ENCODE peak calls at places on chromosomes 13 and 19, in ten cellular contexts. D is AG04450, R is brain microvascular endothelial cell, I is breast epithelium, Q is lung, K is fibroblast of pulmonary artery, O is cardiac muscle cell, Y is lower leg skin, X is Panc1, L is AG10803. V is an unnamed sample.

GRCh38 chr19:42023121-42023942 is 29.3 kb upstream of the ATP1A3 start:
- DNase-seq in X (no peak), R (peak; percentile 15), Q (no peak), I (no peak), O (peak; percentile 30), K (peak; percentile 3), Y (no peak), L (peak; percentile 56), D (no peak), V (peak; percentile 16)

GRCh38 chr19:3785464-3785937 is 680 bp downstream of the MATK start:
- DNase-seq in D (no peak), L (no peak), Y (no peak), K (no peak), X (no peak), I (no peak), Q (no peak), O (no peak), R (no peak), V (no peak)

GRCh38 chr19:17049711-17050280 is 23.2 kb upstream of the CPAMD8 start:
- DNase-seq in I (no peak), L (peak; percentile 41), X (no peak), Q (no peak), D (peak; percentile 41), O (peak; percentile 56), R (peak; percentile 52), Y (no peak), K (peak; percentile 58), V (no peak)

GRCh38 chr13:85853901-85854663 is 54.9 kb upstream of the SLITRK6 start:
- DNase-seq in D (no peak), Q (no peak), I (no peak), O (no peak), X (no peak), Y (peak; percentile 79), L (no peak), R (no peak), K (no peak), V (no peak)

GRCh38 chr19:42242071-42242511 is 311 bp downstream of the GSK3A start:
- DNase-seq in R (no peak), Q (no peak), X (no peak), K (no peak), Y (no peak), L (peak; percentile 13), D (no peak), I (no peak), O (peak; percentile 20), V (no peak)

GRCh38 chr19:34254552-34255432 is at the start of gene GARRE1:
- DNase-seq in I (no peak), D (no peak), Y (no peak), L (no peak), Q (no peak), X (no peak), K (peak; percentile 56), R (no peak), O (peak; percentile 70), V (no peak)

GRCh38 chr13:112153846-112154245 is 86.9 kb downstream of the SOX1 start:
- DNase-seq in Q (no peak), R (no peak), L (no peak), D (no peak), X (no peak), Y (peak; percentile 67), K (no peak), O (no peak), I (peak; percentile 33), V (no peak)

GRCh38 chr19:55490478-55491436 is 2.5 kb downstream of the SSC5D start:
- DNase-seq in I (no peak), X (no peak), R (no peak), K (no peak), Y (no peak), D (no peak), O (peak; percentile 42), L (no peak), Q (no peak), V (no peak)

GRCh38 chr19:13962738-13963602 is 10.7 kb downstream of the DCAF15 start:
- DNase-seq in D (no peak), K (peak; percentile 47), R (no peak), O (peak; percentile 73), Q (no peak), Y (no peak), L (no peak), I (no peak), X (no peak), V (no peak)

GRCh38 chr19:58107778-58108545 is 9.9 kb upstream of the ZSCAN18 start:
- DNase-seq in K (no peak), I (no peak), L (no peak), O (no peak), Y (no peak), X (no peak), Q (no peak), R (no peak), D (no peak), V (no peak)

DNA sequence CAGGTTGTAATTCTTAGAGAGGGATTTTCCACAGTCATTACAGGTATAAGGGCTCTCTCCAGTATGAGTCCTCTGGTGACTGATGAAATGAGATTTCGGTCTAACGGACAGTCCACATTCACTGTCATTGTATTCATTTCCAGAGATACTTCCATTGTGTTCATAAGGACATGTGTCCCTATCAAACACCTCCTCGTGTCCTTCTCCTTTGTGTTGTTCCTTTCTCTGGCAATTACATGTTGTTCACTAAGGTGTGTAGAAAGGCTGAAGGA is 10.5 kb upstream of the ZSCAN18 start:
- DNase-seq in D (no peak), X (no peak), L (no peak), R (no peak), Q (no peak), K (no peak), Y (no peak), O (no peak), I (no peak), V (no peak)
- H3K4me3 ChIP-seq in D (no peak overlapping the region), X (no peak overlapping the region), L (no peak overlapping the region), R (no peak overlapping the region), Q (no peak overlapping the region), K (no peak overlapping the region), Y (no peak overlapping the region), O (no peak overlapping the region), I (no peak overlapping the region), V (no peak overlapping the region)

GRCh38 chr19:46131485-46132143 is 7.1 kb upstream of the IGFL3 start:
- DNase-seq in O (no peak), Y (no peak), X (no peak), I (no peak), L (no peak), K (peak; percentile 16), R (no peak), Q (no peak), D (no peak), V (no peak)
- H3K4me3 ChIP-seq in O (no peak overlapping the region), Y (no peak overlapping the region), X (no peak overlapping the region), I (no peak overlapping the region), L (no peak overlapping the region), K (no peak overlapping the region), R (no peak overlapping the region), Q (no peak overlapping the region), D (peak overlapping the region; percentile 52), V (no peak overlapping the region)

DNA sequence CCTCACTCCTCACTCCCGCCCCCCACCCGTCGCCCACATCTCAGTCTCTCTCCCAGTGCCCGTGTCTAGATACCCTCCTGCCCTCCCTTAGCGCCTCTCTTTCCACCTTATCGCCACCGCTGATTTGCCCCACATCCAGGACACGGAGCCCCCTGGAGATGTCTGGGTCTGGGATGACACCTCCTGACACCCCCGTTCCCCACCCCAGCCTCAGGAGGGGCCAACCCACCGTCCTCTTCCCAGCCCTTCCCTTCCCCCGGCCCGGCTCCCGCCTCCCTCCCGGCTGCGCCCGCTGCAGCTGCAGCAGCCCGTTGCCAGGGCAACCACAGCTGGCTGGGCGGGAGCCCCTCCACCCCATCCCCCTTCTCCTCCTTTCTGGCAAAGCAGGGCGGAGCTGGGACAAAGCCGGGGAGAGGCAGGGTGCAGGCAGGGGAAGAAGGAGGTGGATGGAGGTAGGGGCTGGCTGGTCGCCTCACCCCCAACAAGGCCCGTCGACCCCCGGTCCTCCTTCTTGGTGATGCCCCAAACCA is 13.5 kb downstream of the DPF1 start:
- DNase-seq in D (no peak), L (no peak), I (no peak), Y (no peak), X (no peak), O (peak; percentile 55), R (no peak), Q (no peak), K (no peak), V (no peak)
- H3K4me3 ChIP-seq in D (peak overlapping the region; percentile 32), L (no peak overlapping the region), I (no peak overlapping the region), Y (no peak overlapping the region), X (no peak overlapping the region), O (no peak overlapping the region), R (peak overlapping the region; percentile 5), Q (no peak overlapping the region), K (no peak overlapping the region), V (no peak overlapping the region)

GRCh38 chr13:94713556-94714182 is 1.3 kb upstream of the SOX21 start:
- DNase-seq in O (no peak), D (no peak), L (no peak), I (no peak), X (no peak), Y (no peak), K (no peak), Q (no peak), R (no peak), V (no peak)
- H3K4me3 ChIP-seq in O (peak overlapping the region; percentile 41), D (no peak overlapping the region), L (no peak overlapping the region), I (no peak overlapping the region), X (peak overlapping the region; percentile 48), Y (no peak overlapping the region), K (no peak overlapping the region), Q (no peak overlapping the region), R (no peak overlapping the region), V (no peak overlapping the region)

DNA sequence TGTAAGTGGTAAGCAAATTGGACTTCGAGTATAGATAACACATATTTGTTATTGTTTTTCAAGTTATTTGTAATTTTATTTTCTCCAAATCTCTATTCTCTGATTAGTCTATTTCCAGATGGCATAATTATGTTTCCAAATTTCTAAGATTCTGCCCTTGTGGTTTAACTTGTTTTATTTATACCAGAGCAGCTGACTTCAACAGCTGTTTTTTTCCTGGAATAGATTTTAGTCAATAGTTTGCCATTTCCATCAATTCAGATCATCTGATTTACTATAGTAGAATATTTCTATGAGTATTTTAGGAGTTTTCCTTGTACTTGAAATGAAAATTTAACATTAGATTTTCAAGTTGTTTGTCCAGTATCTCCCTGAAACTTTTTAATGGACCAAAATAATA is 848.7 kb upstream of the MIR17HG start:
- DNase-seq in O (no peak), X (no peak), L (no peak), K (no peak), R (no peak), I (no peak), D (no peak), Y (no peak), Q (no peak), V (no peak)
- H3K4me3 ChIP-seq in O (no peak overlapping the region), X (no peak overlapping the region), L (no peak overlapping the region), K (no peak overlapping the region), R (no peak overlapping the region), I (no peak overlapping the region), D (no peak overlapping the region), Y (no peak overlapping the region), Q (no peak overlapping the region), V (no peak overlapping the region)

GRCh38 chr19:6672693-6673290 is 2.8 kb upstream of the TNFSF14 start:
- DNase-seq in R (no peak), O (no peak), Y (no peak), L (no peak), X (no peak), K (no peak), Q (no peak), D (no peak), I (no peak), V (no peak)
- H3K4me3 ChIP-seq in R (no peak overlapping the region), O (no peak overlapping the region), Y (no peak overlapping the region), L (no peak overlapping the region), X (no peak overlapping the region), K (no peak overlapping the region), Q (no peak overlapping the region), D (no peak overlapping the region), I (no peak overlapping the region), V (no peak overlapping the region)

GRCh38 chr13:23160241-23161175 is 20.3 kb upstream of the SGCG start:
- DNase-seq in D (no peak), I (no peak), K (no peak), R (no peak), Q (no peak), X (no peak), L (peak; percentile 43), O (peak; percentile 13), Y (no peak), V (no peak)
- H3K4me3 ChIP-seq in D (no peak overlapping the region), I (peak overlapping the region; percentile 45), K (peak overlapping the region; percentile 49), R (peak overlapping the region; percentile 47), Q (peak overlapping the region; percentile 13), X (no peak overlapping the region), L (peak overlapping the region; percentile 62), O (peak overlapping the region; percentile 56), Y (peak overlapping the region; percentile 12), V (no peak overlapping the region)

V was measured in Jurkat, Clone E6-1.